ENCODE peak calls at places on chromosomes 13 and 19, in ten cellular contexts. P is GM06990, Z is amniotic stem cell, Q is GM04503, H is brain microvascular endothelial cell, G is astrocyte, N is A549, K is midbrain, D is EH, V is non-pigmented ciliary epithelial cell. L is an unnamed sample.

GRCh38 chr19:4575267-4575793 is 15.8 kb upstream of the SEMA6B start:
- DNase-seq in P (no peak), Z (no peak), Q (peak; percentile 61), H (peak; percentile 95), G (peak; percentile 78), N (peak; percentile 94), K (no peak), D (peak; percentile 94), V (peak; percentile 34), L (no peak)

GRCh38 chr13:28528848-28529247 is 33.9 kb upstream of the FLT1 start:
- DNase-seq in P (no peak), Z (no peak), Q (no peak), H (no peak), G (no peak), N (no peak), K (no peak), D (peak; percentile 67), V (no peak), L (no peak)

GRCh38 chr13:110373617-110374016 is 66.5 kb downstream of the COL4A2 start:
- DNase-seq in P (no peak), Z (no peak), Q (no peak), H (no peak), G (no peak), N (no peak), K (no peak), D (no peak), V (no peak), L (no peak)

GRCh38 chr19:33298146-33298911 is 4.0 kb downstream of the CEBPA start:
- DNase-seq in P (no peak), Z (no peak), Q (no peak), H (no peak), G (no peak), N (no peak), K (no peak), D (no peak), V (no peak), L (no peak)

GRCh38 chr19:7792286-7792685 is 29.2 kb downstream of the CLEC4M start:
- DNase-seq in P (no peak), Z (no peak), Q (no peak), H (peak; percentile 5), G (no peak), N (no peak), K (no peak), D (peak; percentile 14), V (no peak), L (no peak)

GRCh38 chr13:36432106-36432544 is at the start of gene CCNA1:
- DNase-seq in P (peak; percentile 51), Z (no peak), Q (no peak), H (no peak), G (no peak), N (peak; percentile 10), K (no peak), D (peak; percentile 8), V (no peak), L (peak; percentile 43)

GRCh38 chr19:1259206-1259872 is 9.8 kb upstream of the CIRBP start:
- DNase-seq in P (peak; percentile 87), Z (no peak), Q (no peak), H (no peak), G (no peak), N (peak; percentile 91), K (peak; percentile 8), D (peak; percentile 83), V (no peak), L (peak; percentile 75)

GRCh38 chr13:107665926-107666458 is 549.3 kb downstream of the LIG4 start:
- DNase-seq in P (no peak), Z (no peak), Q (no peak), H (no peak), G (peak; percentile 4), N (no peak), K (no peak), D (no peak), V (no peak), L (no peak)

GRCh38 chr13:76992548-76993001 is 694 bp downstream of the CLN5 start:
- DNase-seq in P (peak; percentile 49), Z (peak; percentile 2), Q (no peak), H (no peak), G (peak; percentile 10), N (peak; percentile 17), K (peak; percentile 57), D (peak; percentile 31), V (no peak), L (no peak)

GRCh38 chr13:48275507-48275906 is 28.0 kb upstream of the RB1 start:
- DNase-seq in P (no peak), Z (no peak), Q (no peak), H (no peak), G (no peak), N (no peak), K (no peak), D (no peak), V (no peak), L (no peak)

GRCh38 chr13:27643334-27644158 is 21.9 kb downstream of the POLR1D start:
- DNase-seq in P (no peak), Z (no peak), Q (no peak), H (no peak), G (no peak), N (no peak), K (no peak), D (no peak), V (no peak), L (no peak)

GRCh38 chr13:20798027-20798426 is 24.3 kb upstream of the EEF1AKMT1 start:
- DNase-seq in P (no peak), Z (no peak), Q (no peak), H (no peak), G (no peak), N (no peak), K (no peak), D (no peak), V (no peak), L (peak; percentile 11)

GRCh38 chr19:49458567-49458903 is 5.5 kb downstream of the ALDH16A1 start:
- DNase-seq in P (no peak), Z (no peak), Q (no peak), H (no peak), G (no peak), N (no peak), K (no peak), D (no peak), V (no peak), L (peak; percentile 13)

L was measured in GM13977.